ENCODE peak calls at places on chromosomes 11 and 22, in four cellular contexts. One of them, this sample, is unnamed.
A peak's percentile ranks its signal among the peaks of the same experiment; 100 is the strongest.

GRCh38 chr22:50059185-50059880 is 1.2 kb upstream of the TTLL8 start:
- DNase-seq in sigmoid colon: no peak
- DNase-seq in endothelial cell of umbilical vein: peak; percentile 22
- DNase-seq in stomach: no peak
- DNase-seq in this sample: no peak

GRCh38 chr11:7892059-7892699 is 38.9 kb downstream of the OR10A6 start:
- DNase-seq in sigmoid colon: no peak
- DNase-seq in endothelial cell of umbilical vein: peak; percentile 11
- DNase-seq in stomach: no peak
- DNase-seq in this sample: no peak

GRCh38 chr11:43547411-43547718 is 133.2 kb upstream of the HSD17B12 start:
- DNase-seq in endothelial cell of umbilical vein: no peak
- DNase-seq in sigmoid colon: no peak
- DNase-seq in stomach: peak; percentile 26
- DNase-seq in this sample: no peak

GRCh38 chr11:66388746-66389386 is 17.3 kb upstream of the SLC29A2 start:
- DNase-seq in endothelial cell of umbilical vein: peak; percentile 67
- DNase-seq in sigmoid colon: peak; percentile 79
- DNase-seq in stomach: peak; percentile 90
- DNase-seq in this sample: peak; percentile 76

GRCh38 chr11:92675810-92676209 is 293.6 kb upstream of the MTNR1B start:
- DNase-seq in sigmoid colon: no peak
- DNase-seq in stomach: no peak
- DNase-seq in endothelial cell of umbilical vein: no peak
- DNase-seq in this sample: peak; percentile 18

GRCh38 chr22:22547692-22548348 is 11.2 kb downstream of the PRAME start:
- DNase-seq in sigmoid colon: no peak
- DNase-seq in stomach: no peak
- DNase-seq in endothelial cell of umbilical vein: no peak
- DNase-seq in this sample: no peak

GRCh38 chr11:44916316-44916715 is 34.4 kb downstream of the TP53I11 start:
- DNase-seq in sigmoid colon: no peak
- DNase-seq in stomach: no peak
- DNase-seq in endothelial cell of umbilical vein: no peak
- DNase-seq in this sample: no peak

GRCh38 chr11:36928621-36929020 is 330.6 kb upstream of the RAG2 start:
- DNase-seq in endothelial cell of umbilical vein: no peak
- DNase-seq in stomach: no peak
- DNase-seq in sigmoid colon: no peak
- DNase-seq in this sample: no peak

GRCh38 chr11:7672960-7673723 is at the start of gene CYB5R2:
- DNase-seq in sigmoid colon: peak; percentile 83
- DNase-seq in stomach: peak; percentile 80
- DNase-seq in endothelial cell of umbilical vein: peak; percentile 15
- DNase-seq in this sample: peak; percentile 77

GRCh38 chr11:19766206-19766605 is 53.6 kb downstream of the NAV2 start:
- DNase-seq in endothelial cell of umbilical vein: no peak
- DNase-seq in stomach: no peak
- DNase-seq in sigmoid colon: no peak
- DNase-seq in this sample: no peak

GRCh38 chr11:75554258-75555022 is 7.6 kb upstream of the SERPINH1 start:
- DNase-seq in stomach: peak; percentile 67
- DNase-seq in endothelial cell of umbilical vein: peak; percentile 99
- DNase-seq in sigmoid colon: peak; percentile 99
- DNase-seq in this sample: peak; percentile 98

GRCh38 chr11:67111261-67111660 is 7.8 kb upstream of the KDM2A start:
- DNase-seq in endothelial cell of umbilical vein: no peak
- DNase-seq in sigmoid colon: peak; percentile 62
- DNase-seq in stomach: no peak
- DNase-seq in this sample: no peak

GRCh38 chr11:66489636-66490035 is 9.4 kb downstream of the DPP3 start:
- DNase-seq in sigmoid colon: no peak
- DNase-seq in stomach: no peak
- DNase-seq in endothelial cell of umbilical vein: no peak
- DNase-seq in this sample: no peak

GRCh38 chr11:103888541-103888951 is 147.9 kb upstream of the DDI1 start:
- DNase-seq in sigmoid colon: no peak
- DNase-seq in endothelial cell of umbilical vein: no peak
- DNase-seq in stomach: no peak
- DNase-seq in this sample: no peak

GRCh38 chr11:94449437-94449836 is 44.2 kb downstream of the MRE11 start:
- DNase-seq in sigmoid colon: no peak
- DNase-seq in stomach: no peak
- DNase-seq in endothelial cell of umbilical vein: peak; percentile 38
- DNase-seq in this sample: no peak

GRCh38 chr11:114183041-114183511 is 113.1 kb upstream of the NNMT start:
- DNase-seq in stomach: no peak
- DNase-seq in endothelial cell of umbilical vein: no peak
- DNase-seq in sigmoid colon: peak; percentile 93
- DNase-seq in this sample: no peak

GRCh38 chr11:34960277-34960676 is 43.9 kb downstream of the PDHX start:
- DNase-seq in endothelial cell of umbilical vein: no peak
- DNase-seq in stomach: no peak
- DNase-seq in sigmoid colon: no peak
- DNase-seq in this sample: peak; percentile 49

GRCh38 chr11:36409152-36409713 is 100.8 kb downstream of the TRAF6 start:
- DNase-seq in stomach: no peak
- DNase-seq in endothelial cell of umbilical vein: peak; percentile 65
- DNase-seq in sigmoid colon: no peak
- DNase-seq in this sample: no peak

GRCh38 chr11:22130462-22131053 is 62.3 kb upstream of the ANO5 start:
- DNase-seq in endothelial cell of umbilical vein: no peak
- DNase-seq in stomach: no peak
- DNase-seq in sigmoid colon: no peak
- DNase-seq in this sample: no peak

GRCh38 chr11:69950120-69950519 is 128.0 kb upstream of the ANO1 start:
- DNase-seq in sigmoid colon: no peak
- DNase-seq in stomach: no peak
- DNase-seq in endothelial cell of umbilical vein: peak; percentile 12
- DNase-seq in this sample: peak; percentile 17

GRCh38 chr22:17370036-17370765 is 941 bp downstream of the CECR2 start:
- DNase-seq in endothelial cell of umbilical vein: no peak
- DNase-seq in stomach: no peak
- DNase-seq in sigmoid colon: no peak
- DNase-seq in this sample: peak; percentile 17

GRCh38 chr11:100525635-100526034 is 161.5 kb upstream of the ARHGAP42 start:
- DNase-seq in stomach: no peak
- DNase-seq in endothelial cell of umbilical vein: no peak
- DNase-seq in sigmoid colon: no peak
- DNase-seq in this sample: no peak

GRCh38 chr11:9905562-9905961 is 241.7 kb downstream of the SWAP70 start:
- DNase-seq in endothelial cell of umbilical vein: no peak
- DNase-seq in sigmoid colon: no peak
- DNase-seq in stomach: no peak
- DNase-seq in this sample: no peak

GRCh38 chr11:134346101-134346975 is 14.6 kb downstream of the GLB1L2 start:
- DNase-seq in stomach: no peak
- DNase-seq in endothelial cell of umbilical vein: no peak
- DNase-seq in sigmoid colon: no peak
- DNase-seq in this sample: no peak

GRCh38 chr22:22432479-22432878 is 76.1 kb downstream of the ZNF280B start:
- DNase-seq in sigmoid colon: no peak
- DNase-seq in endothelial cell of umbilical vein: no peak
- DNase-seq in stomach: no peak
- DNase-seq in this sample: no peak

GRCh38 chr11:33735166-33735425 is 1.1 kb downstream of the CD59 start:
- DNase-seq in sigmoid colon: no peak
- DNase-seq in stomach: no peak
- DNase-seq in endothelial cell of umbilical vein: no peak
- DNase-seq in this sample: no peak

GRCh38 chr22:47996446-47996857 is 1234.0 kb downstream of the TBC1D22A start:
- DNase-seq in endothelial cell of umbilical vein: no peak
- DNase-seq in stomach: no peak
- DNase-seq in sigmoid colon: no peak
- DNase-seq in this sample: no peak

GRCh38 chr22:35642305-35642741 is 5.9 kb upstream of the APOL6 start:
- DNase-seq in stomach: no peak
- DNase-seq in sigmoid colon: peak; percentile 63
- DNase-seq in endothelial cell of umbilical vein: no peak
- DNase-seq in this sample: no peak

GRCh38 chr11:112523917-112524316 is 263.3 kb upstream of the PLET1 start:
- DNase-seq in endothelial cell of umbilical vein: no peak
- DNase-seq in stomach: no peak
- DNase-seq in sigmoid colon: no peak
- DNase-seq in this sample: no peak

DNA sequence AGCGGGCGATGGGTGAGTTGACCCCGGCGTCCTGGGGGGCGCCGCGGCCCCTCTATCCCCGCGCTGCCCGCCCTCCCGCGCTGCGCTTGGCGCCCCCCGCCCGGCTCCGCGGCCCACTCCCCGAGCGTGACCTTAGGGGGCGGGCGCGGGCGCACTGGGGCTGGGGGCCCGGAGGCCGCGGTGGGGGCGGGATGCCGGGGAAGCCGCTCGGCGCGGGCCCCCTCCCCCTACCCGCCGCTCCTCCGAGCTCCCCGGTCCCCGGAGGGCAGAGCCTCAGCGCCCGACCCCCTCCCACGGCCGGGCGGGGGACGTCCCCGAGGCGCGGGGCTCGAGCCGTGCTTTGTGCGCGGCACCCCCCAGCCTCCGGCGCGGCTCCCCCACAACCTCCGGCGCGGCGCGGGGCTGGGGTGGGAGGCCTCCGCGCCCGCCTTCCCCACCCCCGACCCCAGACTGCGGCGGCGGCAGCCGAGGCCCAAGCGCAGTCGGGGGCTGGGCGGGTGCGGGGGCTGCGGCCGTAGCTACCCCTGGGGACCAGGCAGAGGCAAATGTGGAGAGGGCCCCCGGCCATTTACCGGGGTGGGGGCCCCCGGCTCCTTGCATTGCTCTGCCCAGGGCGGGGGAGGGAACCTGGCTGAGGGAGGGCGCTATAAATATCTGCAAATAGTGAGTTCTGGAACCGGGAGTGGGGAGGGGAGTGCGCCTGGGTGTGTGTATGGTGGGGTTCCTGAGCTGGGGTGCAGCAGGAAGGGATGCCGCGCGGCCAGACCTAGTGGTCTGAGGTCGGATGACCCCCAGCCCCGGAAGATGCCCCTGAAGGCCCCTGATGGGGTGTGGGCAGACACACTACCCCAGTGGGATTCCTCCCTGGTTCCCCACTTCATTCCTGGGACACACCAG is 982 bp downstream of the MGAT3 start:
- DNase-seq in stomach: no peak
- DNase-seq in endothelial cell of umbilical vein: no peak
- DNase-seq in sigmoid colon: no peak
- DNase-seq in this sample: no peak
- H3K4me3 ChIP-seq in stomach: peak overlapping the region; percentile 50
- H3K4me3 ChIP-seq in endothelial cell of umbilical vein: no peak overlapping the region
- H3K4me3 ChIP-seq in sigmoid colon: peak overlapping the region; percentile 41
- H3K4me3 ChIP-seq in this sample: peak overlapping the region; percentile 81

GRCh38 chr11:5473921-5474320 is 14.6 kb upstream of the OR52D1 start:
- DNase-seq in stomach: no peak
- DNase-seq in endothelial cell of umbilical vein: no peak
- DNase-seq in sigmoid colon: no peak
- DNase-seq in this sample: no peak
- H3K27ac ChIP-seq in stomach: no peak overlapping the region
- H3K27ac ChIP-seq in endothelial cell of umbilical vein: no peak overlapping the region
- H3K27ac ChIP-seq in sigmoid colon: no peak overlapping the region
- H3K27ac ChIP-seq in this sample: no peak overlapping the region

DNA sequence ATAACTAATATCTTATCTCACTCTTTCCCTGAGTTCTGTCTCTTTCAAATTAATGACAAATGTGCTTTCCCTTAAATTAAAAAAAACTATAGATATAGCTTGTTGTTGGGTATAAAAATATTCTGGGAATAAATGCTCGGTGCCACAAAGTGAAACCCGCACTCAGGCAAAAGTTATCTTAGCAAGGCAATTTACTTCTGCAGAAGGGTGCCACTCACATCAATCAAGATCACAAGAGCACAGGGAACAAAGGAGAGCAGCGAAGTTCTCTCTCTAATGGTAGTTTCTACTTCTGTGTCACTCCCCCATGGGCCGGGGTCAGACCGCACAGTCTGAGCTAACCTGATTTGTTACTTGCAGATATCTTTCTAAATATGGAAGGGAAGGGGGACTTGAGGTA is 4.7 kb upstream of the OR52N2 start:
- DNase-seq in endothelial cell of umbilical vein: no peak
- DNase-seq in stomach: no peak
- DNase-seq in sigmoid colon: no peak
- DNase-seq in this sample: no peak
- TF ChIP-seq POLR2A in endothelial cell of umbilical vein: no peak
- TF ChIP-seq POLR2A in stomach: no peak
- TF ChIP-seq POLR2A in sigmoid colon: no peak
- TF ChIP-seq POLR2A in this sample: no peak

DNA sequence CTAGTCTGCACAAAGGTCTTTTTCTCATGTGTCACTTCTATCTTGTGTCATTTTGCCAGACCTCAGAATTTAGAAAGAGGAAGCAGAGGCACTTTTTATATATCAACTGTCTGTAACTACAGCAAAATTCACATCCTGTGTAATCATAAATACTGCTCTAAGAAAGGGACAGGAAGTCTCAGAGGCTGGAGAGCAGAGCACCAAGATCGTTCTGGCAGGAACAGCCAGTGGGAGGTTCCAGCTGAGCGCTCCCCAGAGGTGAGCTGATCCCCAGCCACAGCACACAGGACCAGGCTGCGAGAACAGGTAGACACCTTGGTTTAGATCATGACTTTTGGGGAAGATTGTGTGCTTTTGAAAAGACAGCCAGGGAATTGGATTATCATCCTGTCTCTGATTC is at the start of gene MS4A7:
- DNase-seq in endothelial cell of umbilical vein: no peak
- DNase-seq in sigmoid colon: peak; percentile 72
- DNase-seq in stomach: no peak
- DNase-seq in this sample: peak; percentile 50
- H3K4me3 ChIP-seq in endothelial cell of umbilical vein: no peak within 1 kb of the TSS
- H3K4me3 ChIP-seq in sigmoid colon: peak within 1 kb of the TSS; percentile 5
- H3K4me3 ChIP-seq in stomach: peak within 1 kb of the TSS; percentile 7
- H3K4me3 ChIP-seq in this sample: peak within 1 kb of the TSS; percentile 14